ENCODE peak calls at places on chromosome 3, in four cellular contexts. M is neuronal stem cell, P is spleen, O is left colon. T is an unnamed sample.

GRCh38 chr3:55482496-55483195 is 4.5 kb downstream of the WNT5A start:
- DNase-seq in P (no peak), M (peak; percentile 37), O (no peak), T (no peak)

GRCh38 chr3:156606729-156607128 is 51.8 kb upstream of the SSR3 start:
- DNase-seq in P (no peak), M (no peak), O (no peak), T (no peak)

GRCh38 chr3:17894434-17895060 is 152.1 kb upstream of the TBC1D5 start:
- DNase-seq in O (peak; percentile 65), M (peak; percentile 54), P (no peak), T (peak; percentile 26)

GRCh38 chr3:194986208-194987043 is 284.5 kb downstream of the XXYLT1 start:
- DNase-seq in O (no peak), P (peak; percentile 86), M (no peak), T (no peak)

GRCh38 chr3:184525337-184526157 is 36.0 kb upstream of the EPHB3 start:
- DNase-seq in M (peak; percentile 45), P (peak; percentile 80), O (peak; percentile 34), T (no peak)

GRCh38 chr3:11607816-11608215 is 35.9 kb downstream of the VGLL4 start:
- DNase-seq in M (no peak), P (no peak), O (no peak), T (peak; percentile 39)

GRCh38 chr3:81908596-81908995 is 147.2 kb upstream of the GBE1 start:
- DNase-seq in O (no peak), M (no peak), P (no peak), T (no peak)

GRCh38 chr3:172808969-172809546 is 58.5 kb downstream of the ECT2 start:
- DNase-seq in P (no peak), M (no peak), O (no peak), T (no peak)

GRCh38 chr3:64863811-64864210 is 176.0 kb upstream of the ADAMTS9 start:
- DNase-seq in M (no peak), P (no peak), O (no peak), T (peak; percentile 61)

GRCh38 chr3:84601303-84601702 is 357.5 kb upstream of the CADM2 start:
- DNase-seq in M (peak; percentile 54), P (no peak), O (no peak), T (peak; percentile 96)

GRCh38 chr3:127351775-127352350 is 64.0 kb upstream of the PRR20G start:
- DNase-seq in O (no peak), P (no peak), M (no peak), T (no peak)

GRCh38 chr3:23288286-23288685 is 85.2 kb downstream of the UBE2E2 start:
- DNase-seq in O (no peak), M (no peak), P (no peak), T (no peak)

GRCh38 chr3:185070491-185071335 is 82.1 kb downstream of the C3orf70 start:
- DNase-seq in O (peak; percentile 71), P (no peak), M (peak; percentile 6), T (peak; percentile 64)